ENCODE peak calls at places on chromosomes 4 and X, in nine cellular contexts. D is stomach, N is heart left ventricle, X is sigmoid colon, W is uterus, Q is neuronal stem cell, T is mucosa of descending colon, Z is NT2/D1, E is GM23248. S is an unnamed sample. For H3K36me3, the result is how much of the 10 kb centered on the place peaks cover.

GRCh38 chr4:169238445-169238844 is 32.3 kb downstream of the SH3RF1 start:
- DNase-seq in Z (no peak), W (no peak), D (no peak), N (no peak), X (no peak), T (no peak), Q (no peak), E (peak), S (no peak)

GRCh38 chrX:56029188-56029587 is 203.0 kb upstream of the KLF8 start:
- DNase-seq in Z (no peak), W (no peak), E (no peak), N (no peak), Q (no peak), T (no peak), X (no peak), D (no peak), S (no peak)

GRCh38 chr4:5477613-5478012 is 230.7 kb downstream of the EVC2 start:
- DNase-seq in E (no peak), N (no peak), Z (no peak), W (no peak), T (no peak), D (no peak), Q (no peak), X (no peak), S (no peak)

GRCh38 chr4:148495463-148495862 is 53.2 kb upstream of the NR3C2 start:
- DNase-seq in N (no peak), E (no peak), X (no peak), W (no peak), T (no peak), D (no peak), Q (no peak), Z (no peak), S (no peak)

GRCh38 chrX:134622056-134622812 is 36.0 kb downstream of the PLAC1 start:
- DNase-seq in X (no peak), N (peak), Q (no peak), T (no peak), D (no peak), W (no peak), Z (peak), E (peak), S (peak)

GRCh38 chrX:10450229-10450958 is 170.0 kb downstream of the MID1 start:
- DNase-seq in E (peak), X (no peak), Q (no peak), W (no peak), N (no peak), T (no peak), D (no peak), Z (no peak), S (no peak)

GRCh38 chr4:25863347-25863784 is 578 bp upstream of the SEL1L3 start:
- DNase-seq in E (no peak), X (no peak), T (peak), W (no peak), N (no peak), Q (peak), D (peak), Z (no peak), S (peak)

GRCh38 chr4:139511320-139511719 is 44.7 kb downstream of the SETD7 start:
- DNase-seq in E (no peak), W (no peak), X (no peak), Q (no peak), T (no peak), D (no peak), Z (no peak), N (no peak), S (no peak)

GRCh38 chr4:53474178-53474577 is 96.7 kb downstream of the FIP1L1 start:
- DNase-seq in E (no peak), N (no peak), T (no peak), X (no peak), Z (no peak), Q (no peak), D (no peak), W (no peak), S (no peak)

GRCh38 chrX:16643160-16643559 is 6.8 kb upstream of the S100G start:
- DNase-seq in T (no peak), Q (no peak), N (no peak), D (no peak), E (peak), Z (no peak), W (no peak), X (no peak), S (peak)

DNA sequence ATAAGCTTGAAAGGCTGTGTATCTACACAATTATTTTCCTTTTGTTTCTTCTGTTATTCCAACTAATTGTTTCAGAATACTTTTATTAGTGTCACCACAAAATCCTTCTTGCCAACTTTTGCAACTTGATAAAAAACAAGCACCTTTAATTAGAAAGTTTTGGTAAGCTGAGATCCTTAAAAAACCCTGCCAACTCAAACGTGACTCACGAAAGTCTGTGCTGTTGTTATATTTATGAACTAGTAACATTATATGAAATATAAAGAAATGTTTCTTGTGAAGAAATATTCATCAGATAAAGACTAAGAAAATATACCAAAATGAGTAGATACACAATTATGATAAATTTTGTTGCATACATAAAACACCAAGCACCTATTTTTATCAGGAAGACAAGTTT is 49.0 kb downstream of the HUWE1 start:
- DNase-seq in W (no peak), X (no peak), N (no peak), T (no peak), Q (no peak), Z (no peak), D (no peak), E (no peak), S (no peak)
- H3K36me3 ChIP-seq in W (under half), X (under half), N (under half), T (under half), Q (half or more), Z (half or more), D (half or more), E (under half), S (under half)

DNA sequence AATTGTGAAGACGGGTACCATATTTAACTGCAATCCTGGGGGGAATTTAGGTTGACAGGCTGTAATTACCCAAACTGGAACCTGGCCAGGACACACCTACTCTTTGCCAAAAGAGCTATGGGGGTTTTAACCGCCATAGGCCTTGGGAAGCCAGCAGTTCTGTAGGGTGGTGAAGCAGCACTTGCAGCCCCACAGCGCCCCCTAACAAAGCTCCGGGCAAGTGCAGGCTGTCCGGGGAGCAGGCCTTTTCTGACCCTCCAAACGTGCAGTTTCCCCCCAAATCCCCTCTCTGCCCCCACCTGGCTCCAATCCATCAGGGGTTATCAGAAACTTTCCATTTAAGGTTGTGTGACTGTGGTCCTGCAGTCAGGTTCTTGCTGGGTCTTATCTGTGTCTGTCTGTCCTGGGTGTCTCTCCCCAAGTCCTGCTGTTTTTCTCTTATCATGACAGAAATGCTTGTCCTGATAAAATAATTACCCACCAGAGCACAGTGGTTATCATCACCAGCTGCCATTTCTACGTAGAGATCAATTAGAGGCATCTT is 350.9 kb downstream of the MID1IP1 start:
- DNase-seq in T (peak), Q (peak), W (no peak), Z (peak), E (peak), D (peak), X (no peak), N (peak), S (peak)
- H3K4me3 ChIP-seq in T (no peak), Q (no peak), W (no peak), Z (no peak), E (no peak), D (no peak), X (no peak), N (no peak), S (no peak)

DNA sequence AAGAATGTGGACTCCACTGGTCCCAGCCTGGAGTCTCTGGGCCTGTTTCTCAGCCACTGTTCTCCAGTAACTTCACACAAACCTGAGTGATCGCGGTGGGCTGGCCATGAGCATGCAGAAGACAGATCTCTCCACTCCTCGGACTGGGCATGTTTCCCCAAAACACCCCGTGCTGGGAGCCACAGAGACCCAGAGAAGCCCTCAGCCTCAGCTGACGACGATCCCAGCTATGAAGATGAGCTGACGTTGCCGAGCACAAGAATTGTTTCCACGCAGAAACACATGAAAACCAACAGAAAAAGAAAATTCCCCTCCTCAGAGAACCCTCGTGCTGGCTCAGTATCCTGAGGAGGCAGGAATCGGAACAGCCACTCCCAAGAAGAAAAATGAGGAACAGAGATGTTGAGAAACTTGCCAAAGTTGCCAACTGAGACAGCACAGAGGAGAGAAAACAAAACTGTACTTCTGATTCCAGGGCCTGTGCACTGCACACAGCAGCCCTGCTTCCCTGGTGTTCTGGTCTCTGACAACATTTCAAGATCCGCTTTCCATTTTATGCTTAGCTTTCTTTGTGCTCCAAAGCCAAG is 81.5 kb downstream of the IRF2 start:
- DNase-seq in N (no peak), D (no peak), X (no peak), T (no peak), E (peak), Z (no peak), Q (no peak), W (no peak), S (no peak)
- H3K36me3 ChIP-seq in N (under half), D (half or more), X (under half), T (under half), E (under half), Z (under half), Q (half or more), W (under half), S (under half)

DNA sequence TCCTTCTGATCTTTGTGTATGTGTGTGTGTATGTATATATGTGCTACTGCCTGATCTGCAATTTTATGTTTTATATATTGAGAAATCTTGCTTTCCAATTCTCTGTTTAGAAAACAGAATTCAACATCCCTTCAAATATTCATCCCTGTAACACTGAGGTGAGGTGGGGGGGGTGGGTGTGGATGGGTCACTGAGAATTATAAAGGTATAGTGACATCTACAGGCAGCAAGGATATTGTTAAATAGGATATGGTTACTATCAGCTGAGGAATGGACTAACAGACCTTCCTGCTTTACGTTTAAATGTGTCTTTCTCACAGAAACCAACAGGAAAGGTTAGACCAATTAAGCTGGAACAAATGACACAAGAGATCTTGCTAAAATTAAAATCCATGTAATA is 19.0 kb upstream of the MAGEB2 start:
- DNase-seq in N (no peak), D (no peak), T (no peak), Z (no peak), W (no peak), X (no peak), E (peak), Q (no peak), S (peak)
- H3K4me3 ChIP-seq in N (no peak), D (no peak), T (no peak), Z (no peak), W (no peak), X (no peak), E (no peak), Q (no peak), S (no peak)

GRCh38 chr4:121666091-121666679 is 30.6 kb downstream of the ANXA5 start:
- DNase-seq in E (no peak), N (no peak), W (peak), D (no peak), Z (no peak), X (peak), Q (no peak), T (no peak), S (no peak)

GRCh38 chr4:121669163-121669550 is 27.6 kb downstream of the ANXA5 start:
- DNase-seq in W (no peak), Z (no peak), Q (no peak), X (no peak), E (peak), T (no peak), N (no peak), D (no peak), S (no peak)

GRCh38 chr4:121674191-121674590 is 22.6 kb downstream of the ANXA5 start:
- DNase-seq in W (no peak), Q (no peak), X (no peak), Z (no peak), E (no peak), T (no peak), N (no peak), D (no peak), S (no peak)

GRCh38 chr4:121665371-121665770 is 31.4 kb downstream of the ANXA5 start:
- DNase-seq in W (no peak), E (no peak), Q (no peak), Z (no peak), D (no peak), X (no peak), T (no peak), N (no peak), S (no peak)

DNA sequence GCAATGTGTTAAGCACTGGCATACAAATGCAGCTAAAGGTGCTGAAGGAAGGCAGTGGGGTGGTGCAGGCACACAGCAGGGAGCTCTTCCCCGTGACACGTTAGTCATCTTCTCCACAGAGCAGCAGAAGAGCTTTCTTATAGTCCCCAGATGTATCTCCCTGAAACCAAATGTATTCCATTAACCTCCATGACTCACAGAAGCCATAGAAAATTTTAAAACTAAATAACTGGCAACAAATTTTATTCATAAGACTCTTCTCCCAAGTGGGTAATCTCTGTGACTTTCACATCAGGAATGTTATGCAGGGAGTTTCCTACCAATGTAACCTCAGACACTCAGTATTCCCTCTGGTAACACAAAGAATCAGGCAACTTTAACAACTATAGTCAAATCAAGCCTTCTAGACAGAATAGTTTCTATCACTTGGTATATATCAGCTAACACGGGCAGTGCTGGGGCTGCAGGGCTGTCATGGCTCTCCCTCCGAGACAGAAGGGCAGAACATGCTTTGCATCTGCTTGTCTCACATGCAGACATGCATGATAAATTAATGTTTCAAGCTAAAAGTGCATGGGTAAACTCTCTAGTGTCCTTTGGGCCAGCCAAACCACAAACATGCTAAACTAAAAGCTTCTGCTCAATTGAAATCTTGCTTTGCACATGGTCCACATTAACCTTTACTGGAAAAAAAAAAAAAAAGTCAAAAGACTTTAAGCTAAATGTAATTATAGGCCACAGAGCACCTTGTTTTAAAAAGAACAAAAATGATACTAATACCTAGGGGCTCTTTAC is 28.2 kb downstream of the ANXA5 start:
- DNase-seq in X (no peak), E (peak), W (no peak), Q (no peak), D (no peak), Z (no peak), T (no peak), N (no peak), S (no peak)
- H3K36me3 ChIP-seq in X (under half), E (half or more), W (under half), Q (half or more), D (half or more), Z (half or more), T (under half), N (under half), S (under half)

DNA sequence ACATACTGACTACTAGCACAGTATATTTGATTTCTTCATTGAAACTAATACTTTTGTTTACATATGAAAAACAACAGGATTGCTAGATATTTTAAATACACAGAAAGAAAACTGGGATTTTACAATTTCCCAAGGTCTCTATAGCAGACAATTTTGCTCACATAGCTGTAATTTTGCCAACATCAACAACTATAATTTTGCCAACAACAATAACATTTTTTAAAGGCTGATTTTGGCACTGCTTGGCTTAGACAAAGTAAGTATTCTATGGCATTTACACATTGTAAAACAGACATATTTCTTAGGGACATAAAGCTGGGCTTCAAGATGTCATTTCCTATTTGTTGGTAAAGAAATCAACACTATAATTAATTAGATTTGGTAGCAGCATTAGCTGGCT is 922.1 kb downstream of the RAB28 start:
- DNase-seq in N (no peak), Z (no peak), X (no peak), Q (no peak), E (no peak), T (no peak), W (no peak), D (no peak), S (no peak)
- H3K4me3 ChIP-seq in N (peak), Z (no peak), X (no peak), Q (no peak), E (no peak), T (no peak), W (no peak), D (no peak), S (no peak)

DNA sequence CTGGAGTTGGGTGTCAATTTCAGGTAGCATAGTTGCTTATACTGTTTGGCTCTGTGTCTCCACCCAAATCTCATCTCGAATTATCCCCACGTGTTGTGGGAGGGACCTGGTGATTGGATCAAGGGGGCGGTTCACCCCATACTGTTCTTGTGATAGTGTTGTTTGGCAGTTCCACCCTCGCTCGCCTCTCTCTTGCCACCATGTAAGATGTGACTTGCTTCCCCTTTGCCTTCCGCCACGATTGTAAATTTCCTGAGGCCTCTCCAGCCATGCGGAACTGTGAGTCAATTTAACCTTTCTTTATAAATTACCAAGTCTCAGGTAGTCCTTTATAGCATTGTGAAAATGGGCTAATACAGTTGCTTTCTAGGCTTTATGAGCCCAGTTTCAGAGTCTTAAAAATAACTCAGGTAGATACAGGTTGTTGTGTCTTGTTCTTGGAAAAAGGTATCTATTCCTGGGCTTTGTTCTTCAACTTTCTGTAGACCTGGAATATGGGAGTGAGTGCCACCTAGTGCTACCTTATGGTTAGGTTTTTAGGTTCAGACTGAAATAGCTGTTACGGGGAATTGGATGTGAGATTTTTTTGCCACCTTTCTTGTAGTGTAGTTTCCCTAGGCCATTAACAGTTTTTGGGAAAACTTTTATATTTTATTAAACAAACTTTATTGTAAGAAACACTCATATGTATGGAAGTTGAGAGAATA is 15.6 kb downstream of the PGK1 start:
- DNase-seq in Z (no peak), E (no peak), W (no peak), T (no peak), D (no peak), X (no peak), N (no peak), Q (no peak), S (no peak)
- H3K36me3 ChIP-seq in Z (half or more), E (half or more), W (under half), T (under half), D (half or more), X (under half), N (under half), Q (half or more), S (under half)

GRCh38 chr4:73870778-73871177 is 1.6 kb downstream of the CXCL1 start:
- DNase-seq in W (no peak), T (no peak), E (no peak), Q (no peak), X (no peak), D (no peak), Z (no peak), N (no peak), S (no peak)

GRCh38 chr4:73868206-73869129 is 725 bp upstream of the CXCL1 start:
- DNase-seq in W (no peak), E (no peak), T (peak), Q (peak), N (no peak), D (no peak), X (peak), Z (no peak), S (no peak)

GRCh38 chr4:73869130-73870055 is at the start of gene CXCL1:
- DNase-seq in T (peak), N (peak), E (peak), W (peak), X (peak), D (peak), Z (no peak), Q (peak), S (peak)

GRCh38 chr4:73871911-73872310 is 2.7 kb downstream of the CXCL1 start:
- DNase-seq in X (no peak), Q (no peak), W (no peak), D (no peak), T (no peak), Z (no peak), N (no peak), E (no peak), S (no peak)

DNA sequence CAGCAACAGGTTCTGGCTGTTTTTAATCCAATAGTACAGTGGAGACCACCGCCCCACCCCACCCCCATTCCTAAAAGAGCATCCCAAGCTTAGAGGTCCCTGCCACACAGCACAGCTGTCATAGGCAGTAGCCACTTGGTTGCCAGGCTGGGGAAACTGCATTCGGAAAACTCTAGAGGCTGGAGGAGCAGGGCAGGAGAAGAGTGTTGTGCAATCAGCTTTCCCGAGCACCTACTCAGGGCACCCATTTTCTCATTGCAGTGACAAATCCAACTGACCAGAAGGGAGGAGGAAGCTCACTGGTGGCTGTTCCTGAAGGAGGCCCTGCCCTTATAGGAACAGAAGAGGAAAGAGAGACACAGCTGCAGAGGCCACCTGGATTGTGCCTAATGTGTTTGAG is 1.1 kb downstream of the CXCL1 start:
- DNase-seq in Q (no peak), Z (no peak), T (peak), N (no peak), W (no peak), D (peak), X (peak), E (no peak), S (no peak)
- H3K4me3 ChIP-seq in Q (no peak), Z (no peak), T (no peak), N (peak), W (no peak), D (peak), X (peak), E (peak), S (no peak)

S was measured in H7.